ENCODE peak calls at places on chromosomes 3 and 15, in six cellular contexts. J is H1, R is H9, V is mesendoderm, Z is IMR-90, T is mesenchymal stem cell. K is an unnamed sample.

GRCh38 chr3:72523409-72524172 is 324.7 kb downstream of the SHQ1 start:
- DNase-seq in J (no peak), R (no peak), V (peak; percentile 11), Z (no peak), T (no peak), K (no peak)

GRCh38 chr15:84766461-84767005 is 18.1 kb downstream of the ZNF592 start:
- DNase-seq in J (no peak), R (no peak), V (no peak), Z (no peak), T (no peak), K (no peak)

GRCh38 chr15:40578892-40579291 is 9.8 kb downstream of the RPUSD2 start:
- DNase-seq in J (no peak), R (no peak), V (no peak), Z (no peak), T (no peak), K (no peak)

GRCh38 chr3:56799251-56799882 is 2.4 kb downstream of the ARHGEF3 start:
- DNase-seq in J (no peak), R (no peak), V (peak; percentile 50), Z (peak; percentile 63), T (peak; percentile 73), K (peak; percentile 15)

GRCh38 chr3:155908086-155908485 is 37.6 kb downstream of the GMPS start:
- DNase-seq in J (no peak), R (peak; percentile 47), V (peak; percentile 76), Z (no peak), T (no peak), K (no peak)

GRCh38 chr3:161474139-161474538 is 22.5 kb upstream of the OTOL1 start:
- DNase-seq in J (no peak), R (no peak), V (no peak), Z (no peak), T (no peak), K (no peak)

GRCh38 chr15:77748078-77749064 is 115.7 kb upstream of the LINGO1 start:
- DNase-seq in J (no peak), R (peak; percentile 47), V (no peak), Z (no peak), T (no peak), K (no peak)

GRCh38 chr3:14463330-14464216 is 61.2 kb downstream of the SLC6A6 start:
- DNase-seq in J (no peak), R (peak; percentile 73), V (peak; percentile 70), Z (no peak), T (no peak), K (no peak)

GRCh38 chr3:40213556-40213955 is 96.0 kb upstream of the EIF1B start:
- DNase-seq in J (no peak), R (no peak), V (no peak), Z (no peak), T (no peak), K (no peak)

GRCh38 chr3:50662408-50662807 is 12.3 kb upstream of the DOCK3 start:
- DNase-seq in J (no peak), R (peak; percentile 11), V (no peak), Z (no peak), T (no peak), K (no peak)

GRCh38 chr3:132265488-132265887 is 51.7 kb upstream of the ACP3 start:
- DNase-seq in J (no peak), R (no peak), V (no peak), Z (no peak), T (no peak), K (no peak)

DNA sequence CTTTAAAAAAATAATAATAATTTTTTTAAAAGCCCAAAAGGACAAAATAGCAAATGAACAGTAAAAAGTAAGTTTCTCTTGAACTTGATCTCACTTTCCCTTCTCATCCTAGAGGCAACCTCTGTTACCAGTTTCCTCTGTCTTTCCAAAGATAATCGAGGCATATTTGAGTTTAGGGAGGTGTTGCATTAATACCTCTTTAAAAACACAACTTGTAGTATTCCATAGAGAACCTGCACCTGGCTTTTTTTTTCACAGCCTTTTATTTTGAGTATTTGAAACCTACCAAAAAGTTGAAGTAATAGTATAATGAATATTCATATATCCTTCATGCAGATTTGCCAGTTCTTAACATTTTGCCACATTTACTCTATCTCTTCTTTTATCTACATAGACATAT is 9.1 kb downstream of the CSK start:
- DNase-seq in J (no peak), R (no peak), V (no peak), Z (no peak), T (no peak), K (no peak)
- H3K27ac ChIP-seq in J (no peak overlapping the region), R (no peak overlapping the region), V (no peak overlapping the region), Z (no peak overlapping the region), T (peak overlapping the region; percentile 81), K (no peak overlapping the region)

GRCh38 chr3:18301781-18302180 is 123.4 kb downstream of the SATB1 start:
- DNase-seq in J (no peak), R (no peak), V (no peak), Z (no peak), T (no peak), K (no peak)
- H2BK15ac ChIP-seq in J (no peak overlapping the region), R (no peak overlapping the region), V (no peak overlapping the region), Z (no peak overlapping the region), T (no peak overlapping the region), K (no peak overlapping the region)

GRCh38 chr3:172135185-172135584 is 95.8 kb downstream of the FNDC3B start:
- DNase-seq in J (no peak), R (no peak), V (peak; percentile 70), Z (no peak), T (no peak), K (no peak)
- H3K27ac ChIP-seq in J (no peak overlapping the region), R (no peak overlapping the region), V (peak overlapping the region; percentile 55), Z (peak overlapping the region; percentile 84), T (peak overlapping the region; percentile 52), K (no peak overlapping the region)

GRCh38 chr3:105802073-105802706 is 66.6 kb downstream of the CBLB start:
- DNase-seq in J (no peak), R (no peak), V (no peak), Z (no peak), T (no peak), K (no peak)
- H2BK15ac ChIP-seq in J (no peak overlapping the region), R (no peak overlapping the region), V (no peak overlapping the region), Z (no peak overlapping the region), T (no peak overlapping the region), K (no peak overlapping the region)

GRCh38 chr3:65284971-65285370 is 597.2 kb upstream of the ADAMTS9 start:
- DNase-seq in J (no peak), R (no peak), V (peak; percentile 59), Z (no peak), T (peak; percentile 56), K (no peak)

GRCh38 chr3:65277788-65278187 is 590.0 kb upstream of the ADAMTS9 start:
- DNase-seq in J (no peak), R (peak; percentile 34), V (peak; percentile 80), Z (no peak), T (no peak), K (no peak)

GRCh38 chr3:65279225-65279624 is 591.4 kb upstream of the ADAMTS9 start:
- DNase-seq in J (no peak), R (no peak), V (no peak), Z (no peak), T (no peak), K (no peak)
- H3K27ac ChIP-seq in J (no peak overlapping the region), R (no peak overlapping the region), V (no peak overlapping the region), Z (no peak overlapping the region), T (no peak overlapping the region), K (no peak overlapping the region)

GRCh38 chr3:144282313-144282712 is 310.7 kb downstream of the DIPK2A start:
- DNase-seq in J (no peak), R (no peak), V (no peak), Z (no peak), T (no peak), K (peak; percentile 6)

GRCh38 chr3:144289057-144289456 is 317.4 kb downstream of the DIPK2A start:
- DNase-seq in J (no peak), R (no peak), V (no peak), Z (no peak), T (no peak), K (no peak)

GRCh38 chr3:144287001-144287400 is 315.4 kb downstream of the DIPK2A start:
- DNase-seq in J (no peak), R (no peak), V (no peak), Z (no peak), T (peak; percentile 1), K (no peak)

GRCh38 chr3:144286235-144286910 is 314.8 kb downstream of the DIPK2A start:
- DNase-seq in J (no peak), R (no peak), V (no peak), Z (no peak), T (no peak), K (no peak)
- H2BK15ac ChIP-seq in J (no peak overlapping the region), R (no peak overlapping the region), V (no peak overlapping the region), Z (no peak overlapping the region), T (no peak overlapping the region), K (no peak overlapping the region)

K was measured in neuronal stem cell.